ENCODE peak calls at places on chromosome 15, in eight cellular contexts. A is iris pigment epithelial cell; W is activated T-cell treated with anti-CD3 and anti-CD28 coated beads for 24 hours; U is HT1080; E is GM23248; I is dorsolateral prefrontal cortex; F is 8988T; P is stimulated activated CD4-positive, alpha-beta T cell treated with anti-CD3 and anti-CD28 coated beads, Interleukin-15, amount 100 ng/mL, for 1 hour. X is an unnamed sample.

GRCh38 chr15:92142242-92143232 is 251.1 kb upstream of the ST8SIA2 start:
- DNase-seq in A (no peak), W (no peak), U (no peak), E (no peak), I (no peak), F (no peak), P (no peak), X (peak; percentile 9)

GRCh38 chr15:78906310-78906608 is 33.6 kb downstream of the MORF4L1 start:
- DNase-seq in A (peak; percentile 83), W (no peak), U (peak; percentile 37), E (peak; percentile 93), I (no peak), F (no peak), P (no peak), X (peak; percentile 92)

GRCh38 chr15:99058421-99058870 is 46.4 kb upstream of the SYNM start:
- DNase-seq in A (peak; percentile 10), W (no peak), U (no peak), E (no peak), I (no peak), F (no peak), P (no peak), X (no peak)

GRCh38 chr15:52790941-52791751 is 1.0 kb upstream of the ONECUT1 start:
- DNase-seq in A (no peak), W (no peak), U (no peak), E (no peak), I (no peak), F (no peak), P (no peak), X (no peak)

GRCh38 chr15:36773698-36774097 is 194.3 kb downstream of the CDIN1 start:
- DNase-seq in A (no peak), W (no peak), U (no peak), E (no peak), I (no peak), F (no peak), P (no peak), X (peak; percentile 25)

GRCh38 chr15:33837294-33837693 is 131.0 kb upstream of the CHRM5 start:
- DNase-seq in A (no peak), W (no peak), U (no peak), E (no peak), I (no peak), F (no peak), P (no peak), X (no peak)

GRCh38 chr15:57272770-57273357 is 103.4 kb upstream of the CGNL1 start:
- DNase-seq in A (no peak), W (no peak), U (no peak), E (no peak), I (no peak), F (no peak), P (no peak), X (no peak)

GRCh38 chr15:33871911-33872760 is 96.2 kb upstream of the CHRM5 start:
- DNase-seq in A (peak; percentile 24), W (no peak), U (no peak), E (peak; percentile 66), I (no peak), F (no peak), P (no peak), X (peak; percentile 50)

GRCh38 chr15:97836003-97836402 is 124.5 kb upstream of the ARRDC4 start:
- DNase-seq in A (no peak), W (no peak), U (no peak), E (no peak), I (no peak), F (no peak), P (no peak), X (no peak)

GRCh38 chr15:32107477-32108080 is 77.3 kb downstream of the CHRNA7 start:
- DNase-seq in A (no peak), W (no peak), U (no peak), E (no peak), I (no peak), F (no peak), P (no peak), X (no peak)

GRCh38 chr15:71008250-71008870 is 106.9 kb upstream of the THSD4 start:
- DNase-seq in A (no peak), W (no peak), U (no peak), E (no peak), I (no peak), F (no peak), P (no peak), X (no peak)

GRCh38 chr15:66919421-66919820 is 146.0 kb upstream of the SMAD3 start:
- DNase-seq in A (no peak), W (no peak), U (peak; percentile 36), E (no peak), I (no peak), F (no peak), P (no peak), X (no peak)

GRCh38 chr15:49038382-49038781 is 7.9 kb downstream of the SECISBP2L start:
- DNase-seq in A (no peak), W (no peak), U (no peak), E (peak; percentile 67), I (no peak), F (no peak), P (no peak), X (peak; percentile 9)

GRCh38 chr15:78265137-78265460 is 737 bp downstream of the DNAJA4 start:
- DNase-seq in A (no peak), W (no peak), U (no peak), E (no peak), I (no peak), F (no peak), P (no peak), X (no peak)

GRCh38 chr15:85462029-85462428 is 81.6 kb downstream of the AKAP13 start:
- DNase-seq in A (no peak), W (no peak), U (no peak), E (no peak), I (no peak), F (no peak), P (no peak), X (no peak)

GRCh38 chr15:28901587-28901980 is 15.8 kb downstream of the APBA2 start:
- DNase-seq in A (no peak), W (no peak), U (no peak), E (no peak), I (no peak), F (no peak), P (no peak), X (no peak)

GRCh38 chr15:75904241-75904631 is 558 bp downstream of the FBXO22 start:
- DNase-seq in A (peak; percentile 49), W (peak; percentile 13), U (peak; percentile 28), E (peak; percentile 65), I (peak; percentile 36), F (no peak), P (no peak), X (peak; percentile 40)

GRCh38 chr15:51274956-51275355 is 63.4 kb downstream of the CYP19A1 start:
- DNase-seq in A (no peak), W (no peak), U (no peak), E (no peak), I (no peak), F (no peak), P (no peak), X (no peak)

GRCh38 chr15:65383991-65384390 is 6.2 kb upstream of the IGDCC3 start:
- DNase-seq in A (no peak), W (no peak), U (no peak), E (no peak), I (no peak), F (no peak), P (no peak), X (no peak)

GRCh38 chr15:23645379-23646164 is 2.1 kb downstream of the MAGEL2 start:
- DNase-seq in A (no peak), W (no peak), U (no peak), E (no peak), I (no peak), F (no peak), P (no peak), X (no peak)

GRCh38 chr15:20349774-20350498 is 191.7 kb downstream of the GOLGA6L6 start:
- DNase-seq in A (no peak), W (no peak), U (no peak), E (no peak), I (peak; percentile 38), F (no peak), P (no peak), X (no peak)

GRCh38 chr15:31324739-31325431 is 1.8 kb upstream of the KLF13 start:
- DNase-seq in A (no peak), W (no peak), U (no peak), E (no peak), I (no peak), F (no peak), P (no peak), X (no peak)

GRCh38 chr15:90710436-90710835 is 6.7 kb upstream of the BLM start:
- DNase-seq in A (peak; percentile 6), W (no peak), U (no peak), E (peak; percentile 9), I (no peak), F (no peak), P (no peak), X (no peak)

GRCh38 chr15:43918717-43919116 is 91.9 kb downstream of the WDR76 start:
- DNase-seq in A (no peak), W (no peak), U (no peak), E (no peak), I (no peak), F (no peak), P (no peak), X (no peak)

GRCh38 chr15:51955514-51955913 is 16.1 kb downstream of the LEO1 start:
- DNase-seq in A (no peak), W (no peak), U (no peak), E (no peak), I (no peak), F (no peak), P (no peak), X (no peak)

GRCh38 chr15:36407647-36408046 is 171.8 kb upstream of the CDIN1 start:
- DNase-seq in A (peak; percentile 82), W (no peak), U (peak; percentile 88), E (peak; percentile 67), I (no peak), F (no peak), P (no peak), X (peak; percentile 78)

GRCh38 chr15:88309363-88309762 is 52.8 kb upstream of the NTRK3 start:
- DNase-seq in A (no peak), W (no peak), U (no peak), E (no peak), I (no peak), F (no peak), P (no peak), X (no peak)

GRCh38 chr15:95304116-95304873 is 1026.2 kb upstream of the NR2F2 start:
- DNase-seq in A (peak; percentile 58), W (no peak), U (peak; percentile 15), E (peak; percentile 30), I (no peak), F (no peak), P (no peak), X (peak; percentile 29)

GRCh38 chr15:51403946-51404695 is 62.7 kb downstream of the GLDN start:
- DNase-seq in A (no peak), W (no peak), U (no peak), E (no peak), I (no peak), F (no peak), P (no peak), X (no peak)

X was measured in AG10803.